ENCODE peak calls at places on chromosomes 5 and 9, in nine cellular contexts. E, V, J, C, W, T, Z, X and B are unnamed samples.

GRCh38 chr5:122054266-122054665 is 23.8 kb downstream of the LOX start:
- DNase-seq in E (no peak), V (no peak), J (no peak), C (no peak), W (peak), T (no peak), Z (no peak), X (no peak), B (no peak)

GRCh38 chr5:80246995-80247729 is 8.7 kb downstream of the SERINC5 start:
- DNase-seq in E (no peak), V (peak), J (peak), C (peak), W (no peak), T (peak), Z (peak), X (peak), B (peak)

GRCh38 chr5:66222455-66222854 is 78.4 kb downstream of the SREK1 start:
- DNase-seq in E (no peak), V (no peak), J (peak), C (no peak), W (no peak), T (peak), Z (no peak), X (no peak), B (no peak)

GRCh38 chr5:126846344-126846743 is 69.4 kb downstream of the LMNB1 start:
- DNase-seq in E (no peak), V (peak), J (no peak), C (no peak), W (no peak), T (no peak), Z (peak), X (no peak), B (no peak)

GRCh38 chr5:153122416-153122815 is 368.1 kb upstream of the GRIA1 start:
- DNase-seq in E (no peak), V (no peak), J (no peak), C (no peak), W (no peak), T (no peak), Z (no peak), X (no peak), B (no peak)

GRCh38 chr5:127447822-127448221 is 69.6 kb upstream of the PRRC1 start:
- DNase-seq in E (no peak), V (peak), J (no peak), C (peak), W (no peak), T (no peak), Z (peak), X (no peak), B (no peak)

GRCh38 chr9:13470836-13471235 is 191.3 kb upstream of the MPDZ start:
- DNase-seq in E (no peak), V (no peak), J (no peak), C (no peak), W (no peak), T (no peak), Z (no peak), X (no peak), B (no peak)

GRCh38 chr5:91639744-91640143 is 256.6 kb upstream of the ARRDC3 start:
- DNase-seq in E (no peak), V (no peak), J (no peak), C (no peak), W (no peak), T (no peak), Z (no peak), X (no peak), B (no peak)

GRCh38 chr5:123359866-123360569 is 63.2 kb downstream of the CEP120 start:
- DNase-seq in E (no peak), V (no peak), J (no peak), C (no peak), W (no peak), T (no peak), Z (no peak), X (no peak), B (no peak)

GRCh38 chr9:10331157-10331556 is 281.6 kb downstream of the PTPRD start:
- DNase-seq in E (no peak), V (no peak), J (no peak), C (no peak), W (no peak), T (no peak), Z (no peak), X (no peak), B (no peak)

GRCh38 chr5:107104774-107105050 is 566.0 kb downstream of the EFNA5 start:
- DNase-seq in E (peak), V (no peak), J (no peak), C (no peak), W (no peak), T (no peak), Z (no peak), X (no peak), B (no peak)

GRCh38 chr5:128258387-128258786 is 174.8 kb downstream of the SLC12A2 start:
- DNase-seq in E (no peak), V (no peak), J (no peak), C (no peak), W (no peak), T (no peak), Z (no peak), X (no peak), B (no peak)

GRCh38 chr5:128498844-128499455 is 39.1 kb downstream of the FBN2 start:
- DNase-seq in E (peak), V (peak), J (peak), C (no peak), W (no peak), T (no peak), Z (peak), X (peak), B (no peak)

GRCh38 chr5:1431021-1431811 is 14.0 kb downstream of the SLC6A3 start:
- DNase-seq in E (no peak), V (no peak), J (no peak), C (no peak), W (peak), T (no peak), Z (no peak), X (no peak), B (peak)

GRCh38 chr5:149338364-149338763 is 6.9 kb upstream of the GRPEL2 start:
- DNase-seq in E (no peak), V (no peak), J (no peak), C (no peak), W (no peak), T (no peak), Z (no peak), X (no peak), B (no peak)

GRCh38 chr5:6177926-6178325 is 200.4 kb downstream of the MED10 start:
- DNase-seq in E (no peak), V (no peak), J (no peak), C (no peak), W (no peak), T (no peak), Z (no peak), X (no peak), B (peak)

GRCh38 chr5:74575741-74576538 is 64.6 kb downstream of the ENC1 start:
- DNase-seq in E (no peak), V (peak), J (peak), C (no peak), W (no peak), T (no peak), Z (peak), X (no peak), B (peak)

GRCh38 chr5:148394587-148395019 is 10.8 kb downstream of the FBXO38 start:
- DNase-seq in E (peak), V (no peak), J (no peak), C (no peak), W (no peak), T (no peak), Z (no peak), X (no peak), B (no peak)

GRCh38 chr5:143370440-143370839 is 33.0 kb downstream of the NR3C1 start:
- DNase-seq in E (no peak), V (no peak), J (no peak), C (no peak), W (no peak), T (no peak), Z (no peak), X (no peak), B (no peak)

GRCh38 chr5:124162782-124163532 is 583.5 kb downstream of the ZNF608 start:
- DNase-seq in E (peak), V (no peak), J (peak), C (no peak), W (no peak), T (no peak), Z (peak), X (peak), B (no peak)

GRCh38 chr5:147413266-147413665 is 96.6 kb downstream of the DPYSL3 start:
- DNase-seq in E (no peak), V (no peak), J (no peak), C (no peak), W (no peak), T (no peak), Z (no peak), X (no peak), B (no peak)

GRCh38 chr9:129326061-129327005 is 148.3 kb upstream of the IER5L start:
- DNase-seq in E (no peak), V (no peak), J (no peak), C (no peak), W (no peak), T (no peak), Z (no peak), X (no peak), B (no peak)

GRCh38 chr9:109795613-109796012 is 15.6 kb downstream of the PALM2AKAP2 start:
- DNase-seq in E (no peak), V (no peak), J (no peak), C (no peak), W (no peak), T (no peak), Z (no peak), X (no peak), B (no peak)

GRCh38 chr5:73365301-73365853 is 83.2 kb downstream of the FOXD1 start:
- DNase-seq in E (no peak), V (peak), J (no peak), C (peak), W (no peak), T (no peak), Z (peak), X (no peak), B (peak)

GRCh38 chr5:79301046-79301712 is 65.2 kb downstream of the JMY start:
- DNase-seq in E (peak), V (no peak), J (no peak), C (no peak), W (no peak), T (no peak), Z (peak), X (no peak), B (no peak)

GRCh38 chr5:126000533-126000932 is 422.7 kb upstream of the GRAMD2B start:
- DNase-seq in E (no peak), V (no peak), J (no peak), C (no peak), W (no peak), T (no peak), Z (no peak), X (no peak), B (no peak)

GRCh38 chr9:26744362-26744965 is 148.1 kb downstream of the CAAP1 start:
- DNase-seq in E (no peak), V (no peak), J (peak), C (no peak), W (no peak), T (no peak), Z (peak), X (no peak), B (no peak)